ENCODE peak calls at places on chromosomes 5 and 9, in four cellular contexts. F, X, Y and W are unnamed samples.

GRCh38 chr9:23477908-23478307 is 348.1 kb downstream of the ELAVL2 start:
- DNase-seq in F (no peak), X (no peak), Y (no peak), W (no peak)

GRCh38 chr9:116594552-116594951 is 92.6 kb upstream of the TRIM32 start:
- DNase-seq in F (no peak), X (no peak), Y (peak), W (no peak)

GRCh38 chr5:123805300-123805699 is 293.3 kb downstream of the CSNK1G3 start:
- DNase-seq in F (no peak), X (no peak), Y (no peak), W (no peak)

GRCh38 chr5:140563554-140563953 is 844 bp downstream of the APBB3 start:
- DNase-seq in F (no peak), X (peak), Y (no peak), W (no peak)

GRCh38 chr9:14107977-14108376 is 206.0 kb downstream of the NFIB start:
- DNase-seq in F (no peak), X (no peak), Y (no peak), W (no peak)

GRCh38 chr9:131994364-131995110 is 85.1 kb downstream of the MED27 start:
- DNase-seq in F (no peak), X (no peak), Y (no peak), W (no peak)

GRCh38 chr9:137756045-137756744 is 121.4 kb upstream of the CACNA1B start:
- DNase-seq in F (no peak), X (no peak), Y (no peak), W (no peak)

GRCh38 chr5:99019812-99020697 is 91.2 kb upstream of the CHD1 start:
- DNase-seq in F (no peak), X (no peak), Y (peak), W (no peak)

GRCh38 chr5:24226492-24226891 is 418.3 kb downstream of the CDH10 start:
- DNase-seq in F (no peak), X (no peak), Y (peak), W (no peak)

GRCh38 chr5:143397302-143398052 is 6.0 kb downstream of the NR3C1 start:
- DNase-seq in F (no peak), X (no peak), Y (peak), W (no peak)

GRCh38 chr5:90054612-90055011 is 354.9 kb downstream of the CETN3 start:
- DNase-seq in F (no peak), X (no peak), Y (no peak), W (no peak)

GRCh38 chr9:34249274-34249673 is 70.4 kb downstream of the UBAP1 start:
- DNase-seq in F (no peak), X (no peak), Y (no peak), W (no peak)

GRCh38 chr9:122016789-122017188 is 76.3 kb downstream of the TTLL11 start:
- DNase-seq in F (peak), X (no peak), Y (no peak), W (no peak)

GRCh38 chr5:178469011-178469974 is 120.9 kb downstream of the COL23A1 start:
- DNase-seq in F (no peak), X (no peak), Y (no peak), W (no peak)

GRCh38 chr9:86096382-86096781 is 3.0 kb downstream of the GOLM1 start:
- DNase-seq in F (no peak), X (no peak), Y (peak), W (no peak)